ENCODE peak calls at places on chromosome 22, in eight cellular contexts. I is tibial nerve, U is iris pigment epithelial cell, P is epithelial cell of esophagus, X is NCI-H1694 treated with DMSO at 0.1 percent for 48 hours, Z is fibroblast of lung, S is left ventricle myocardium inferior, R is left colon. L is an unnamed sample.

GRCh38 chr22:30340911-30341685 is 14.4 kb upstream of the TBC1D10A start:
- DNase-seq in I (no peak), U (no peak), P (no peak), X (no peak), Z (no peak), S (peak; percentile 80), R (no peak), L (peak; percentile 17)

GRCh38 chr22:23036684-23037428 is 33.5 kb upstream of the GNAZ start:
- DNase-seq in I (no peak), U (peak; percentile 50), P (peak; percentile 18), X (peak; percentile 27), Z (peak; percentile 9), S (no peak), R (no peak), L (no peak)

GRCh38 chr22:26610072-26610958 is 7.5 kb downstream of the CRYBB1 start:
- DNase-seq in I (no peak), U (peak; percentile 67), P (peak; percentile 64), X (no peak), Z (peak; percentile 97), S (peak; percentile 24), R (peak; percentile 48), L (no peak)

GRCh38 chr22:22748297-22748743 is 103.9 kb downstream of the GGTLC2 start:
- DNase-seq in I (peak; percentile 75), U (peak; percentile 65), P (peak; percentile 54), X (peak; percentile 35), Z (peak; percentile 23), S (no peak), R (peak; percentile 43), L (peak; percentile 49)

GRCh38 chr22:46753761-46754109 is 8.7 kb upstream of the TBC1D22A start:
- DNase-seq in I (no peak), U (no peak), P (no peak), X (no peak), Z (no peak), S (no peak), R (no peak), L (no peak)

GRCh38 chr22:38203855-38204497 is 2.2 kb downstream of the MAFF start:
- DNase-seq in I (no peak), U (peak; percentile 60), P (no peak), X (no peak), Z (peak; percentile 65), S (no peak), R (no peak), L (no peak)

GRCh38 chr22:30920407-30920806 is 48.2 kb downstream of the MORC2 start:
- DNase-seq in I (peak; percentile 91), U (peak; percentile 60), P (peak; percentile 63), X (peak; percentile 50), Z (peak; percentile 43), S (peak; percentile 81), R (peak; percentile 86), L (peak; percentile 89)

GRCh38 chr22:42905702-42906183 is 48.7 kb upstream of the ARFGAP3 start:
- DNase-seq in I (no peak), U (no peak), P (no peak), X (no peak), Z (no peak), S (peak; percentile 74), R (peak; percentile 72), L (no peak)

GRCh38 chr22:46788426-46789168 is 26.1 kb downstream of the TBC1D22A start:
- DNase-seq in I (no peak), U (no peak), P (no peak), X (no peak), Z (no peak), S (no peak), R (no peak), L (no peak)

GRCh38 chr22:47370448-47371262 is 608.2 kb downstream of the TBC1D22A start:
- DNase-seq in I (no peak), U (peak; percentile 9), P (no peak), X (no peak), Z (no peak), S (no peak), R (no peak), L (no peak)

GRCh38 chr22:17888855-17889254 is 114.6 kb upstream of the BID start:
- DNase-seq in I (no peak), U (peak; percentile 45), P (no peak), X (no peak), Z (no peak), S (no peak), R (no peak), L (peak; percentile 88)

GRCh38 chr22:36874731-36875130 is 13.9 kb downstream of the NCF4 start:
- DNase-seq in I (no peak), U (no peak), P (no peak), X (no peak), Z (no peak), S (no peak), R (no peak), L (no peak)

GRCh38 chr22:40423882-40424640 is 53.7 kb downstream of the SGSM3 start:
- DNase-seq in I (no peak), U (no peak), P (no peak), X (no peak), Z (no peak), S (peak; percentile 16), R (no peak), L (no peak)

GRCh38 chr22:19868773-19869471 is 14.2 kb upstream of the GNB1L start:
- DNase-seq in I (peak; percentile 51), U (no peak), P (peak; percentile 81), X (no peak), Z (no peak), S (peak; percentile 6), R (peak; percentile 49), L (peak; percentile 57)

GRCh38 chr22:29691636-29692326 is 28.0 kb upstream of the CABP7 start:
- DNase-seq in I (no peak), U (no peak), P (no peak), X (no peak), Z (no peak), S (no peak), R (no peak), L (peak; percentile 76)

GRCh38 chr22:32706149-32706548 is 95.4 kb upstream of the TIMP3 start:
- DNase-seq in I (no peak), U (no peak), P (no peak), X (peak; percentile 4), Z (no peak), S (no peak), R (no peak), L (no peak)

GRCh38 chr22:28009272-28009827 is 90.3 kb upstream of the PITPNB start:
- DNase-seq in I (peak; percentile 68), U (peak; percentile 85), P (peak; percentile 82), X (peak; percentile 37), Z (peak; percentile 95), S (peak; percentile 69), R (peak; percentile 79), L (peak; percentile 96)

GRCh38 chr22:35740616-35741015 is 22.9 kb downstream of the APOL5 start:
- DNase-seq in I (no peak), U (no peak), P (no peak), X (no peak), Z (no peak), S (no peak), R (no peak), L (no peak)

GRCh38 chr22:39007177-39007576 is 6.9 kb upstream of the APOBEC3C start:
- DNase-seq in I (no peak), U (no peak), P (no peak), X (no peak), Z (no peak), S (no peak), R (no peak), L (no peak)

GRCh38 chr22:27580311-27580897 is 221.2 kb downstream of the MN1 start:
- DNase-seq in I (no peak), U (no peak), P (no peak), X (no peak), Z (no peak), S (no peak), R (no peak), L (no peak)

GRCh38 chr22:35981900-35982299 is 46.7 kb downstream of the RBFOX2 start:
- DNase-seq in I (no peak), U (no peak), P (no peak), X (no peak), Z (no peak), S (no peak), R (no peak), L (no peak)

GRCh38 chr22:32926600-32926999 is 125.1 kb downstream of the TIMP3 start:
- DNase-seq in I (peak; percentile 48), U (peak; percentile 40), P (peak; percentile 66), X (no peak), Z (peak; percentile 25), S (no peak), R (no peak), L (peak; percentile 53)

GRCh38 chr22:20141186-20142077 is 9.4 kb downstream of the CCDC188 start:
- DNase-seq in I (no peak), U (peak; percentile 78), P (no peak), X (no peak), Z (peak; percentile 88), S (no peak), R (no peak), L (no peak)

GRCh38 chr22:28146401-28147304 is 227.6 kb upstream of the PITPNB start:
- DNase-seq in I (no peak), U (peak; percentile 45), P (no peak), X (peak; percentile 56), Z (peak; percentile 64), S (no peak), R (no peak), L (no peak)

GRCh38 chr22:49976439-49977175 is 16.0 kb downstream of the PIM3 start:
- DNase-seq in I (no peak), U (no peak), P (no peak), X (no peak), Z (no peak), S (no peak), R (no peak), L (peak; percentile 43)

GRCh38 chr22:29080061-29080975 is 7.5 kb downstream of the KREMEN1 start:
- DNase-seq in I (peak; percentile 71), U (no peak), P (peak; percentile 58), X (peak; percentile 89), Z (no peak), S (no peak), R (no peak), L (no peak)

GRCh38 chr22:37253164-37253660 is 9.1 kb upstream of the RAC2 start:
- DNase-seq in I (no peak), U (peak; percentile 16), P (no peak), X (no peak), Z (peak; percentile 40), S (no peak), R (no peak), L (no peak)

L was measured in H7.